ENCODE peak calls at places on chromosomes 1 and 21, in six cellular contexts. One of them, this sample, is unnamed.

GRCh38 chr1:197423006-197423405 is 155.0 kb downstream of the CRB1 start:
- DNase-seq in left lobe of liver: no peak
- DNase-seq in Right ventricle myocardium superior: no peak
- DNase-seq in GDM1: no peak
- DNase-seq in bronchial epithelial cell: no peak
- DNase-seq in stimulated activated CD8-positive, alpha-beta memory T cell treated with anti-CD3 and anti-CD28 coated beads, Interleukin-12 subunit alpha, Interleukin-12 subunit beta, amount 100 ng/mL, for 1 hour: no peak
- DNase-seq in this sample: no peak

GRCh38 chr21:42068592-42068991 is 2.5 kb upstream of the UMODL1 start:
- DNase-seq in left lobe of liver: no peak
- DNase-seq in Right ventricle myocardium superior: no peak
- DNase-seq in GDM1: no peak
- DNase-seq in bronchial epithelial cell: no peak
- DNase-seq in stimulated activated CD8-positive, alpha-beta memory T cell treated with anti-CD3 and anti-CD28 coated beads, Interleukin-12 subunit alpha, Interleukin-12 subunit beta, amount 100 ng/mL, for 1 hour: no peak
- DNase-seq in this sample: no peak

GRCh38 chr1:71521655-71522264 is 440.9 kb upstream of the ZRANB2 start:
- DNase-seq in left lobe of liver: no peak
- DNase-seq in Right ventricle myocardium superior: peak; percentile 47
- DNase-seq in GDM1: no peak
- DNase-seq in bronchial epithelial cell: peak; percentile 51
- DNase-seq in stimulated activated CD8-positive, alpha-beta memory T cell treated with anti-CD3 and anti-CD28 coated beads, Interleukin-12 subunit alpha, Interleukin-12 subunit beta, amount 100 ng/mL, for 1 hour: no peak
- DNase-seq in this sample: peak; percentile 4

GRCh38 chr1:12127206-12127810 is 39.5 kb upstream of the TNFRSF1B start:
- DNase-seq in left lobe of liver: no peak
- DNase-seq in Right ventricle myocardium superior: no peak
- DNase-seq in GDM1: no peak
- DNase-seq in bronchial epithelial cell: no peak
- DNase-seq in stimulated activated CD8-positive, alpha-beta memory T cell treated with anti-CD3 and anti-CD28 coated beads, Interleukin-12 subunit alpha, Interleukin-12 subunit beta, amount 100 ng/mL, for 1 hour: no peak
- DNase-seq in this sample: no peak

GRCh38 chr1:228465571-228466146 is 21.5 kb upstream of the RNF187 start:
- DNase-seq in left lobe of liver: no peak
- DNase-seq in Right ventricle myocardium superior: no peak
- DNase-seq in GDM1: peak; percentile 29
- DNase-seq in bronchial epithelial cell: no peak
- DNase-seq in stimulated activated CD8-positive, alpha-beta memory T cell treated with anti-CD3 and anti-CD28 coated beads, Interleukin-12 subunit alpha, Interleukin-12 subunit beta, amount 100 ng/mL, for 1 hour: no peak
- DNase-seq in this sample: no peak

GRCh38 chr1:165871311-165872067 is 44.1 kb downstream of the UCK2 start:
- DNase-seq in left lobe of liver: peak; percentile 56
- DNase-seq in Right ventricle myocardium superior: peak; percentile 49
- DNase-seq in GDM1: peak; percentile 91
- DNase-seq in bronchial epithelial cell: peak; percentile 47
- DNase-seq in stimulated activated CD8-positive, alpha-beta memory T cell treated with anti-CD3 and anti-CD28 coated beads, Interleukin-12 subunit alpha, Interleukin-12 subunit beta, amount 100 ng/mL, for 1 hour: no peak
- DNase-seq in this sample: peak; percentile 99

GRCh38 chr1:29971703-29972102 is 735.4 kb downstream of the PTPRU start:
- DNase-seq in left lobe of liver: no peak
- DNase-seq in Right ventricle myocardium superior: no peak
- DNase-seq in GDM1: no peak
- DNase-seq in bronchial epithelial cell: no peak
- DNase-seq in stimulated activated CD8-positive, alpha-beta memory T cell treated with anti-CD3 and anti-CD28 coated beads, Interleukin-12 subunit alpha, Interleukin-12 subunit beta, amount 100 ng/mL, for 1 hour: no peak
- DNase-seq in this sample: no peak

GRCh38 chr1:27001570-27002360 is 8.3 kb downstream of the TRNP1 start:
- DNase-seq in left lobe of liver: no peak
- DNase-seq in Right ventricle myocardium superior: peak; percentile 76
- DNase-seq in GDM1: peak; percentile 93
- DNase-seq in bronchial epithelial cell: no peak
- DNase-seq in stimulated activated CD8-positive, alpha-beta memory T cell treated with anti-CD3 and anti-CD28 coated beads, Interleukin-12 subunit alpha, Interleukin-12 subunit beta, amount 100 ng/mL, for 1 hour: no peak
- DNase-seq in this sample: peak; percentile 84

GRCh38 chr1:93779540-93780121 is 98.0 kb upstream of the BCAR3 start:
- DNase-seq in left lobe of liver: no peak
- DNase-seq in Right ventricle myocardium superior: no peak
- DNase-seq in GDM1: no peak
- DNase-seq in bronchial epithelial cell: peak; percentile 100
- DNase-seq in stimulated activated CD8-positive, alpha-beta memory T cell treated with anti-CD3 and anti-CD28 coated beads, Interleukin-12 subunit alpha, Interleukin-12 subunit beta, amount 100 ng/mL, for 1 hour: no peak
- DNase-seq in this sample: no peak

GRCh38 chr1:223077434-223077833 is 65.6 kb downstream of the TLR5 start:
- DNase-seq in left lobe of liver: no peak
- DNase-seq in Right ventricle myocardium superior: no peak
- DNase-seq in GDM1: no peak
- DNase-seq in bronchial epithelial cell: no peak
- DNase-seq in stimulated activated CD8-positive, alpha-beta memory T cell treated with anti-CD3 and anti-CD28 coated beads, Interleukin-12 subunit alpha, Interleukin-12 subunit beta, amount 100 ng/mL, for 1 hour: no peak
- DNase-seq in this sample: no peak

GRCh38 chr21:38768385-38769071 is 37.2 kb upstream of the ETS2 start:
- DNase-seq in left lobe of liver: no peak
- DNase-seq in Right ventricle myocardium superior: no peak
- DNase-seq in GDM1: no peak
- DNase-seq in bronchial epithelial cell: peak; percentile 86
- DNase-seq in stimulated activated CD8-positive, alpha-beta memory T cell treated with anti-CD3 and anti-CD28 coated beads, Interleukin-12 subunit alpha, Interleukin-12 subunit beta, amount 100 ng/mL, for 1 hour: no peak
- DNase-seq in this sample: no peak

GRCh38 chr1:63640633-63641567 is 47.7 kb downstream of the PGM1 start:
- DNase-seq in left lobe of liver: peak; percentile 55
- DNase-seq in Right ventricle myocardium superior: no peak
- DNase-seq in GDM1: no peak
- DNase-seq in bronchial epithelial cell: no peak
- DNase-seq in stimulated activated CD8-positive, alpha-beta memory T cell treated with anti-CD3 and anti-CD28 coated beads, Interleukin-12 subunit alpha, Interleukin-12 subunit beta, amount 100 ng/mL, for 1 hour: no peak
- DNase-seq in this sample: no peak

GRCh38 chr1:23423415-23424170 is 955 bp downstream of the TCEA3 start:
- DNase-seq in left lobe of liver: peak; percentile 96
- DNase-seq in Right ventricle myocardium superior: no peak
- DNase-seq in GDM1: no peak
- DNase-seq in bronchial epithelial cell: no peak
- DNase-seq in stimulated activated CD8-positive, alpha-beta memory T cell treated with anti-CD3 and anti-CD28 coated beads, Interleukin-12 subunit alpha, Interleukin-12 subunit beta, amount 100 ng/mL, for 1 hour: no peak
- DNase-seq in this sample: no peak

GRCh38 chr1:60149254-60149653 is 75.7 kb upstream of the C1orf87 start:
- DNase-seq in left lobe of liver: no peak
- DNase-seq in Right ventricle myocardium superior: peak; percentile 86
- DNase-seq in GDM1: no peak
- DNase-seq in bronchial epithelial cell: peak; percentile 17
- DNase-seq in stimulated activated CD8-positive, alpha-beta memory T cell treated with anti-CD3 and anti-CD28 coated beads, Interleukin-12 subunit alpha, Interleukin-12 subunit beta, amount 100 ng/mL, for 1 hour: no peak
- DNase-seq in this sample: no peak

GRCh38 chr21:30209571-30209970 is 6.3 kb downstream of the CLDN8 start:
- DNase-seq in left lobe of liver: no peak
- DNase-seq in Right ventricle myocardium superior: no peak
- DNase-seq in GDM1: no peak
- DNase-seq in bronchial epithelial cell: no peak
- DNase-seq in stimulated activated CD8-positive, alpha-beta memory T cell treated with anti-CD3 and anti-CD28 coated beads, Interleukin-12 subunit alpha, Interleukin-12 subunit beta, amount 100 ng/mL, for 1 hour: no peak
- DNase-seq in this sample: no peak

GRCh38 chr1:37824001-37824400 is 16.0 kb upstream of the YRDC start:
- DNase-seq in left lobe of liver: no peak
- DNase-seq in Right ventricle myocardium superior: no peak
- DNase-seq in GDM1: no peak
- DNase-seq in bronchial epithelial cell: no peak
- DNase-seq in stimulated activated CD8-positive, alpha-beta memory T cell treated with anti-CD3 and anti-CD28 coated beads, Interleukin-12 subunit alpha, Interleukin-12 subunit beta, amount 100 ng/mL, for 1 hour: no peak
- DNase-seq in this sample: no peak

GRCh38 chr1:220271706-220272046 is 577 bp downstream of the RAB3GAP2 start:
- DNase-seq in left lobe of liver: no peak
- DNase-seq in Right ventricle myocardium superior: no peak
- DNase-seq in GDM1: no peak
- DNase-seq in bronchial epithelial cell: peak; percentile 34
- DNase-seq in stimulated activated CD8-positive, alpha-beta memory T cell treated with anti-CD3 and anti-CD28 coated beads, Interleukin-12 subunit alpha, Interleukin-12 subunit beta, amount 100 ng/mL, for 1 hour: no peak
- DNase-seq in this sample: peak; percentile 30

GRCh38 chr21:31075844-31076243 is 37.6 kb upstream of the KRTAP19-8 start:
- DNase-seq in left lobe of liver: no peak
- DNase-seq in Right ventricle myocardium superior: no peak
- DNase-seq in GDM1: no peak
- DNase-seq in bronchial epithelial cell: no peak
- DNase-seq in stimulated activated CD8-positive, alpha-beta memory T cell treated with anti-CD3 and anti-CD28 coated beads, Interleukin-12 subunit alpha, Interleukin-12 subunit beta, amount 100 ng/mL, for 1 hour: no peak
- DNase-seq in this sample: no peak

GRCh38 chr1:107196973-107197562 is 56.2 kb downstream of the NTNG1 start:
- DNase-seq in left lobe of liver: no peak
- DNase-seq in Right ventricle myocardium superior: no peak
- DNase-seq in GDM1: no peak
- DNase-seq in bronchial epithelial cell: peak; percentile 26
- DNase-seq in stimulated activated CD8-positive, alpha-beta memory T cell treated with anti-CD3 and anti-CD28 coated beads, Interleukin-12 subunit alpha, Interleukin-12 subunit beta, amount 100 ng/mL, for 1 hour: no peak
- DNase-seq in this sample: peak; percentile 52

GRCh38 chr1:231517076-231517475 is 11.4 kb upstream of the TSNAX start:
- DNase-seq in left lobe of liver: no peak
- DNase-seq in Right ventricle myocardium superior: no peak
- DNase-seq in GDM1: no peak
- DNase-seq in bronchial epithelial cell: no peak
- DNase-seq in stimulated activated CD8-positive, alpha-beta memory T cell treated with anti-CD3 and anti-CD28 coated beads, Interleukin-12 subunit alpha, Interleukin-12 subunit beta, amount 100 ng/mL, for 1 hour: no peak
- DNase-seq in this sample: no peak

GRCh38 chr1:187516874-187517273 is 688.1 kb downstream of the PLA2G4A start:
- DNase-seq in left lobe of liver: no peak
- DNase-seq in Right ventricle myocardium superior: no peak
- DNase-seq in GDM1: no peak
- DNase-seq in bronchial epithelial cell: peak; percentile 73
- DNase-seq in stimulated activated CD8-positive, alpha-beta memory T cell treated with anti-CD3 and anti-CD28 coated beads, Interleukin-12 subunit alpha, Interleukin-12 subunit beta, amount 100 ng/mL, for 1 hour: no peak
- DNase-seq in this sample: no peak

GRCh38 chr1:241482761-241483250 is 36.7 kb downstream of the FH start:
- DNase-seq in left lobe of liver: no peak
- DNase-seq in Right ventricle myocardium superior: no peak
- DNase-seq in GDM1: no peak
- DNase-seq in bronchial epithelial cell: peak; percentile 79
- DNase-seq in stimulated activated CD8-positive, alpha-beta memory T cell treated with anti-CD3 and anti-CD28 coated beads, Interleukin-12 subunit alpha, Interleukin-12 subunit beta, amount 100 ng/mL, for 1 hour: no peak
- DNase-seq in this sample: no peak

GRCh38 chr1:19682901-19683300 is 18.2 kb downstream of the HTR6 start:
- DNase-seq in left lobe of liver: no peak
- DNase-seq in Right ventricle myocardium superior: no peak
- DNase-seq in GDM1: no peak
- DNase-seq in bronchial epithelial cell: no peak
- DNase-seq in stimulated activated CD8-positive, alpha-beta memory T cell treated with anti-CD3 and anti-CD28 coated beads, Interleukin-12 subunit alpha, Interleukin-12 subunit beta, amount 100 ng/mL, for 1 hour: no peak
- DNase-seq in this sample: no peak

GRCh38 chr1:147890177-147890790 is 12.3 kb upstream of the GJA8 start:
- DNase-seq in left lobe of liver: no peak
- DNase-seq in Right ventricle myocardium superior: peak; percentile 84
- DNase-seq in GDM1: peak; percentile 4
- DNase-seq in bronchial epithelial cell: peak; percentile 61
- DNase-seq in stimulated activated CD8-positive, alpha-beta memory T cell treated with anti-CD3 and anti-CD28 coated beads, Interleukin-12 subunit alpha, Interleukin-12 subunit beta, amount 100 ng/mL, for 1 hour: peak; percentile 33
- DNase-seq in this sample: peak; percentile 38

GRCh38 chr1:20600156-20600555 is 11.3 kb downstream of the CDA start:
- DNase-seq in left lobe of liver: no peak
- DNase-seq in Right ventricle myocardium superior: no peak
- DNase-seq in GDM1: no peak
- DNase-seq in bronchial epithelial cell: peak; percentile 47
- DNase-seq in stimulated activated CD8-positive, alpha-beta memory T cell treated with anti-CD3 and anti-CD28 coated beads, Interleukin-12 subunit alpha, Interleukin-12 subunit beta, amount 100 ng/mL, for 1 hour: no peak
- DNase-seq in this sample: no peak